ENCODE peak calls at places on chromosomes 12 and 14, in ten cellular contexts. One of them, this sample, is unnamed.

GRCh38 chr14:54177009-54177408 is 219.8 kb upstream of the CDKN3 start:
- DNase-seq in heart right ventricle: no peak
- DNase-seq in left ventricle myocardium inferior: no peak
- DNase-seq in lower lobe of right lung: no peak
- DNase-seq in effector memory CD4-positive, alpha-beta T cell: no peak
- DNase-seq in GM23248: no peak
- DNase-seq in fibroblast of lung: no peak
- DNase-seq in Peyer's patch: no peak
- DNase-seq in heart left ventricle: no peak
- DNase-seq in testis: no peak
- DNase-seq in this sample: no peak

GRCh38 chr14:32372154-32372553 is 43.1 kb downstream of the AKAP6 start:
- DNase-seq in heart right ventricle: no peak
- DNase-seq in left ventricle myocardium inferior: no peak
- DNase-seq in lower lobe of right lung: no peak
- DNase-seq in effector memory CD4-positive, alpha-beta T cell: no peak
- DNase-seq in GM23248: peak; percentile 97
- DNase-seq in fibroblast of lung: peak; percentile 96
- DNase-seq in Peyer's patch: no peak
- DNase-seq in heart left ventricle: no peak
- DNase-seq in testis: no peak
- DNase-seq in this sample: no peak

GRCh38 chr14:53295372-53295771 is 142.2 kb upstream of the DDHD1 start:
- DNase-seq in heart right ventricle: no peak
- DNase-seq in left ventricle myocardium inferior: no peak
- DNase-seq in lower lobe of right lung: no peak
- DNase-seq in effector memory CD4-positive, alpha-beta T cell: no peak
- DNase-seq in GM23248: no peak
- DNase-seq in fibroblast of lung: no peak
- DNase-seq in Peyer's patch: no peak
- DNase-seq in heart left ventricle: no peak
- DNase-seq in testis: no peak
- DNase-seq in this sample: no peak

GRCh38 chr12:104220931-104221330 is 5.4 kb downstream of the TXNRD1 start:
- DNase-seq in heart right ventricle: no peak
- DNase-seq in left ventricle myocardium inferior: no peak
- DNase-seq in lower lobe of right lung: no peak
- DNase-seq in effector memory CD4-positive, alpha-beta T cell: no peak
- DNase-seq in GM23248: no peak
- DNase-seq in fibroblast of lung: no peak
- DNase-seq in Peyer's patch: no peak
- DNase-seq in heart left ventricle: no peak
- DNase-seq in testis: no peak
- DNase-seq in this sample: no peak

GRCh38 chr14:29390046-29390841 is 537.4 kb downstream of the PRKD1 start:
- DNase-seq in heart right ventricle: no peak
- DNase-seq in left ventricle myocardium inferior: no peak
- DNase-seq in lower lobe of right lung: no peak
- DNase-seq in effector memory CD4-positive, alpha-beta T cell: no peak
- DNase-seq in GM23248: no peak
- DNase-seq in fibroblast of lung: peak; percentile 8
- DNase-seq in Peyer's patch: no peak
- DNase-seq in heart left ventricle: no peak
- DNase-seq in testis: no peak
- DNase-seq in this sample: no peak

GRCh38 chr12:95244350-95244749 is 26.7 kb downstream of the VEZT start:
- DNase-seq in heart right ventricle: no peak
- DNase-seq in left ventricle myocardium inferior: no peak
- DNase-seq in lower lobe of right lung: no peak
- DNase-seq in effector memory CD4-positive, alpha-beta T cell: no peak
- DNase-seq in GM23248: no peak
- DNase-seq in fibroblast of lung: no peak
- DNase-seq in Peyer's patch: no peak
- DNase-seq in heart left ventricle: no peak
- DNase-seq in testis: no peak
- DNase-seq in this sample: no peak

GRCh38 chr12:130088509-130088908 is 73.8 kb upstream of the FZD10 start:
- DNase-seq in heart right ventricle: no peak
- DNase-seq in left ventricle myocardium inferior: no peak
- DNase-seq in lower lobe of right lung: no peak
- DNase-seq in effector memory CD4-positive, alpha-beta T cell: no peak
- DNase-seq in GM23248: no peak
- DNase-seq in fibroblast of lung: no peak
- DNase-seq in Peyer's patch: no peak
- DNase-seq in heart left ventricle: no peak
- DNase-seq in testis: no peak
- DNase-seq in this sample: no peak

GRCh38 chr12:127270193-127270592 is 996.8 kb upstream of the TMEM132C start:
- DNase-seq in heart right ventricle: no peak
- DNase-seq in left ventricle myocardium inferior: no peak
- DNase-seq in lower lobe of right lung: no peak
- DNase-seq in effector memory CD4-positive, alpha-beta T cell: no peak
- DNase-seq in GM23248: peak; percentile 92
- DNase-seq in fibroblast of lung: peak; percentile 14
- DNase-seq in Peyer's patch: no peak
- DNase-seq in heart left ventricle: no peak
- DNase-seq in testis: no peak
- DNase-seq in this sample: no peak

GRCh38 chr14:76091036-76091435 is 60.7 kb upstream of the GPATCH2L start:
- DNase-seq in heart right ventricle: peak; percentile 45
- DNase-seq in left ventricle myocardium inferior: peak; percentile 65
- DNase-seq in lower lobe of right lung: no peak
- DNase-seq in effector memory CD4-positive, alpha-beta T cell: no peak
- DNase-seq in GM23248: peak; percentile 74
- DNase-seq in fibroblast of lung: no peak
- DNase-seq in Peyer's patch: no peak
- DNase-seq in heart left ventricle: peak; percentile 44
- DNase-seq in testis: peak; percentile 73
- DNase-seq in this sample: no peak

GRCh38 chr12:112837629-112838191 is 46.2 kb downstream of the RPH3A start:
- DNase-seq in heart right ventricle: no peak
- DNase-seq in left ventricle myocardium inferior: no peak
- DNase-seq in lower lobe of right lung: no peak
- DNase-seq in effector memory CD4-positive, alpha-beta T cell: no peak
- DNase-seq in GM23248: peak; percentile 55
- DNase-seq in fibroblast of lung: peak; percentile 37
- DNase-seq in Peyer's patch: no peak
- DNase-seq in heart left ventricle: no peak
- DNase-seq in testis: no peak
- DNase-seq in this sample: no peak

GRCh38 chr12:5864913-5865312 is 80.1 kb downstream of the ANO2 start:
- DNase-seq in heart right ventricle: no peak
- DNase-seq in left ventricle myocardium inferior: no peak
- DNase-seq in lower lobe of right lung: no peak
- DNase-seq in effector memory CD4-positive, alpha-beta T cell: no peak
- DNase-seq in GM23248: no peak
- DNase-seq in fibroblast of lung: no peak
- DNase-seq in Peyer's patch: no peak
- DNase-seq in heart left ventricle: no peak
- DNase-seq in testis: no peak
- DNase-seq in this sample: no peak

DNA sequence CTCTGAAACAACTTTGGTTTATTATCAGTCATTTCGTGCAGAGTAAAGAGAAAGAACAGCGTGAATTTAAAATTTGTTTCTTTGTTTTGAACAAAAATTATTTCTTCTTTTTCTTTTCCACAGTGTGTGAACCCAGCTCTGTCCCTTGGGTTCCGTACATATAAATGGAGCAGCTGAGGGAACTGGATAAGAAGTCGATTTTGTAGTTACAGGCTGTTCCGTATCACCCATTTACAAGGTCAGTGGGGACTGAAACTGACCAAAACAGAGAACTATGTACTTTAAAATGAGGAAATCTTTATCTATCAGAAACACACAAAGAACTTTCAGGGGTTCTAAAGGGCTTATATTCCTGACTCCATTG is 8.6 kb upstream of the TUBA1C start:
- DNase-seq in heart right ventricle: no peak
- DNase-seq in left ventricle myocardium inferior: no peak
- DNase-seq in lower lobe of right lung: no peak
- DNase-seq in effector memory CD4-positive, alpha-beta T cell: no peak
- DNase-seq in GM23248: no peak
- DNase-seq in fibroblast of lung: no peak
- DNase-seq in Peyer's patch: no peak
- DNase-seq in heart left ventricle: no peak
- DNase-seq in testis: peak; percentile 39
- DNase-seq in this sample: no peak
- H3K36me3 ChIP-seq in heart right ventricle: no peaks in the 10 kb centered on the region
- H3K36me3 ChIP-seq in left ventricle myocardium inferior: no peaks in the 10 kb centered on the region
- H3K36me3 ChIP-seq in lower lobe of right lung: no peaks in the 10 kb centered on the region
- H3K36me3 ChIP-seq in effector memory CD4-positive, alpha-beta T cell: no peaks in the 10 kb centered on the region
- H3K36me3 ChIP-seq in GM23248: no peaks in the 10 kb centered on the region
- H3K36me3 ChIP-seq in fibroblast of lung: no peaks in the 10 kb centered on the region
- H3K36me3 ChIP-seq in Peyer's patch: no peaks in the 10 kb centered on the region
- H3K36me3 ChIP-seq in heart left ventricle: no peaks in the 10 kb centered on the region
- H3K36me3 ChIP-seq in testis: no peaks in the 10 kb centered on the region
- H3K36me3 ChIP-seq in this sample: no peaks in the 10 kb centered on the region

GRCh38 chr12:116990329-116990728 is 79.6 kb downstream of the FBXW8 start:
- DNase-seq in heart right ventricle: no peak
- DNase-seq in left ventricle myocardium inferior: no peak
- DNase-seq in lower lobe of right lung: no peak
- DNase-seq in effector memory CD4-positive, alpha-beta T cell: no peak
- DNase-seq in GM23248: peak; percentile 6
- DNase-seq in fibroblast of lung: no peak
- DNase-seq in Peyer's patch: no peak
- DNase-seq in heart left ventricle: no peak
- DNase-seq in testis: no peak
- DNase-seq in this sample: no peak
- H3K36me3 ChIP-seq in heart right ventricle: no peaks in the 10 kb centered on the region
- H3K36me3 ChIP-seq in left ventricle myocardium inferior: peaks cover 20% of the 10 kb centered on the region
- H3K36me3 ChIP-seq in lower lobe of right lung: peaks cover 29% of the 10 kb centered on the region
- H3K36me3 ChIP-seq in effector memory CD4-positive, alpha-beta T cell: no peaks in the 10 kb centered on the region
- H3K36me3 ChIP-seq in GM23248: peaks cover 15% of the 10 kb centered on the region
- H3K36me3 ChIP-seq in fibroblast of lung: no peaks in the 10 kb centered on the region
- H3K36me3 ChIP-seq in Peyer's patch: no peaks in the 10 kb centered on the region
- H3K36me3 ChIP-seq in heart left ventricle: peaks cover 23% of the 10 kb centered on the region
- H3K36me3 ChIP-seq in testis: no peaks in the 10 kb centered on the region
- H3K36me3 ChIP-seq in this sample: peaks cover 23% of the 10 kb centered on the region

GRCh38 chr12:121282072-121282742 is 14.3 kb downstream of the CAMKK2 start:
- DNase-seq in heart right ventricle: no peak
- DNase-seq in left ventricle myocardium inferior: no peak
- DNase-seq in lower lobe of right lung: no peak
- DNase-seq in effector memory CD4-positive, alpha-beta T cell: no peak
- DNase-seq in GM23248: no peak
- DNase-seq in fibroblast of lung: no peak
- DNase-seq in Peyer's patch: no peak
- DNase-seq in heart left ventricle: no peak
- DNase-seq in testis: peak; percentile 51
- DNase-seq in this sample: no peak

GRCh38 chr12:121279507-121279915 is 17.0 kb downstream of the CAMKK2 start:
- DNase-seq in heart right ventricle: peak; percentile 66
- DNase-seq in left ventricle myocardium inferior: peak; percentile 70
- DNase-seq in lower lobe of right lung: no peak
- DNase-seq in effector memory CD4-positive, alpha-beta T cell: no peak
- DNase-seq in GM23248: peak; percentile 82
- DNase-seq in fibroblast of lung: peak; percentile 59
- DNase-seq in Peyer's patch: no peak
- DNase-seq in heart left ventricle: peak; percentile 54
- DNase-seq in testis: peak; percentile 89
- DNase-seq in this sample: no peak

GRCh38 chr12:121277367-121277744 is 19.2 kb downstream of the CAMKK2 start:
- DNase-seq in heart right ventricle: no peak
- DNase-seq in left ventricle myocardium inferior: no peak
- DNase-seq in lower lobe of right lung: no peak
- DNase-seq in effector memory CD4-positive, alpha-beta T cell: no peak
- DNase-seq in GM23248: peak; percentile 24
- DNase-seq in fibroblast of lung: no peak
- DNase-seq in Peyer's patch: no peak
- DNase-seq in heart left ventricle: no peak
- DNase-seq in testis: no peak
- DNase-seq in this sample: no peak

GRCh38 chr12:121274036-121274763 is 22.3 kb downstream of the CAMKK2 start:
- DNase-seq in heart right ventricle: no peak
- DNase-seq in left ventricle myocardium inferior: no peak
- DNase-seq in lower lobe of right lung: no peak
- DNase-seq in effector memory CD4-positive, alpha-beta T cell: no peak
- DNase-seq in GM23248: no peak
- DNase-seq in fibroblast of lung: no peak
- DNase-seq in Peyer's patch: no peak
- DNase-seq in heart left ventricle: no peak
- DNase-seq in testis: no peak
- DNase-seq in this sample: no peak

GRCh38 chr12:121278450-121279375 is 17.8 kb downstream of the CAMKK2 start:
- DNase-seq in heart right ventricle: peak; percentile 63
- DNase-seq in left ventricle myocardium inferior: peak; percentile 46
- DNase-seq in lower lobe of right lung: peak; percentile 74
- DNase-seq in effector memory CD4-positive, alpha-beta T cell: no peak
- DNase-seq in GM23248: peak; percentile 96
- DNase-seq in fibroblast of lung: peak; percentile 56
- DNase-seq in Peyer's patch: no peak
- DNase-seq in heart left ventricle: peak; percentile 61
- DNase-seq in testis: peak; percentile 92
- DNase-seq in this sample: no peak
- H3K36me3 ChIP-seq in heart right ventricle: no peaks in the 10 kb centered on the region
- H3K36me3 ChIP-seq in left ventricle myocardium inferior: peaks cover 18% of the 10 kb centered on the region
- H3K36me3 ChIP-seq in lower lobe of right lung: peaks cover 14% of the 10 kb centered on the region
- H3K36me3 ChIP-seq in effector memory CD4-positive, alpha-beta T cell: peaks cover 1% of the 10 kb centered on the region
- H3K36me3 ChIP-seq in GM23248: peaks cover 3% of the 10 kb centered on the region
- H3K36me3 ChIP-seq in fibroblast of lung: peaks cover 1% of the 10 kb centered on the region
- H3K36me3 ChIP-seq in Peyer's patch: no peaks in the 10 kb centered on the region
- H3K36me3 ChIP-seq in heart left ventricle: peaks cover 10% of the 10 kb centered on the region
- H3K36me3 ChIP-seq in testis: no peaks in the 10 kb centered on the region
- H3K36me3 ChIP-seq in this sample: no peaks in the 10 kb centered on the region

DNA sequence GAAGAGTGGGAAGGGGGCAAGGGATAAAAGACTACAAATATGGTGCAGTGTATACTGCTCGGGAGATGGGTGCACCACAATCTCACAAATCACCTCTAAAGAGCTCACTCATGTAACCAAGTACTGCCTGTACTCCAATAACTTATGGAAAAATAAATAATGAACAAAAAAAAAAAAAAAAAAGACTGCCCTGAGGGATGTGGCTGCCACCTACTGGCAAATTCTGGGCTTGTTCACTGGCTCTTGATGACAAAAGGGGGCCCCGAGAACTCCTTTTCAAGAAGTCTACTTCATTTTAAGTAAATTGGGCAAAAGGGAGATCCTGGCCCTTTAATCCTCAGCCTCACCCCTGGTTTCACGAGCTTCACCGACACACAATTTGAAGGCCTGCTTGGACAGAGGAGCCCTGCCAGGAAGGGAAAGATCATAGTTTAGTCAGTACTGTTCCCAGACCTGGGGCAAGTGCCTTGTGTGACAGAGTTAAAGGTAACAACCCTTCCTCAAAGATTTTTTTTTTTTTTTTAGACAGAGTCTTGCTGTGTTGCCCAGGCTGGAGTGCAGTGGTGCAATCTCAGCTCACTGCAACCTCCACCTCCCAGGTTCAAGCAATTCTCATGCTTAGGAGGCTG is 26.1 kb upstream of the STAC3 start:
- DNase-seq in heart right ventricle: no peak
- DNase-seq in left ventricle myocardium inferior: no peak
- DNase-seq in lower lobe of right lung: no peak
- DNase-seq in effector memory CD4-positive, alpha-beta T cell: no peak
- DNase-seq in GM23248: peak; percentile 60
- DNase-seq in fibroblast of lung: peak; percentile 34
- DNase-seq in Peyer's patch: no peak
- DNase-seq in heart left ventricle: no peak
- DNase-seq in testis: peak; percentile 58
- DNase-seq in this sample: peak; percentile 41
- H3K36me3 ChIP-seq in heart right ventricle: no peaks in the 10 kb centered on the region
- H3K36me3 ChIP-seq in left ventricle myocardium inferior: peaks cover 63% of the 10 kb centered on the region
- H3K36me3 ChIP-seq in lower lobe of right lung: peaks cover 86% of the 10 kb centered on the region
- H3K36me3 ChIP-seq in effector memory CD4-positive, alpha-beta T cell: peaks cover 40% of the 10 kb centered on the region
- H3K36me3 ChIP-seq in GM23248: peaks cover 22% of the 10 kb centered on the region
- H3K36me3 ChIP-seq in fibroblast of lung: no peaks in the 10 kb centered on the region
- H3K36me3 ChIP-seq in Peyer's patch: no peaks in the 10 kb centered on the region
- H3K36me3 ChIP-seq in heart left ventricle: peaks cover 57% of the 10 kb centered on the region
- H3K36me3 ChIP-seq in testis: no peaks in the 10 kb centered on the region
- H3K36me3 ChIP-seq in this sample: peaks cover 61% of the 10 kb centered on the region